ENCODE peak calls at places on chromosome 5, in eight cellular contexts. Y, Z, E, D, K, M, W and P are unnamed samples.

GRCh38 chr5:64333891-64334290 is 168.2 kb downstream of the RNF180 start:
- DNase-seq in Y (peak), Z (no peak), E (no peak), D (no peak), K (no peak), M (no peak), W (no peak), P (no peak)

GRCh38 chr5:115774684-115775083 is 41.8 kb downstream of the CDO1 start:
- DNase-seq in Y (no peak), Z (no peak), E (no peak), D (no peak), K (no peak), M (no peak), W (no peak), P (no peak)

GRCh38 chr5:88660326-88660946 is 222.5 kb downstream of the MEF2C start:
- DNase-seq in Y (peak), Z (no peak), E (no peak), D (no peak), K (no peak), M (peak), W (peak), P (no peak)

GRCh38 chr5:83583859-83584258 is 112.3 kb downstream of the VCAN start:
- DNase-seq in Y (no peak), Z (no peak), E (no peak), D (peak), K (no peak), M (no peak), W (no peak), P (no peak)

GRCh38 chr5:96254980-96255681 is 177.9 kb downstream of the PCSK1 start:
- DNase-seq in Y (no peak), Z (no peak), E (no peak), D (no peak), K (no peak), M (peak), W (no peak), P (no peak)

GRCh38 chr5:72503888-72504491 is 3.2 kb downstream of the ZNF366 start:
- DNase-seq in Y (no peak), Z (no peak), E (peak), D (no peak), K (no peak), M (no peak), W (peak), P (no peak)

GRCh38 chr5:158127536-158127935 is 268.6 kb upstream of the CLINT1 start:
- DNase-seq in Y (no peak), Z (no peak), E (no peak), D (no peak), K (no peak), M (no peak), W (no peak), P (no peak)

GRCh38 chr5:166624573-166624972 is 1666.9 kb upstream of the WWC1 start:
- DNase-seq in Y (peak), Z (no peak), E (no peak), D (no peak), K (no peak), M (no peak), W (peak), P (no peak)

GRCh38 chr5:78566747-78567449 is 81.7 kb downstream of the LHFPL2 start:
- DNase-seq in Y (no peak), Z (no peak), E (no peak), D (no peak), K (no peak), M (no peak), W (no peak), P (no peak)

GRCh38 chr5:148969291-148969690 is 93.6 kb downstream of the SH3TC2 start:
- DNase-seq in Y (no peak), Z (no peak), E (no peak), D (no peak), K (no peak), M (no peak), W (no peak), P (no peak)

GRCh38 chr5:106392766-106393165 is 1278.0 kb downstream of the EFNA5 start:
- DNase-seq in Y (no peak), Z (no peak), E (no peak), D (peak), K (no peak), M (no peak), W (no peak), P (no peak)

GRCh38 chr5:164119806-164120440 is 614.5 kb downstream of the MAT2B start:
- DNase-seq in Y (peak), Z (no peak), E (no peak), D (no peak), K (no peak), M (peak), W (peak), P (no peak)

GRCh38 chr5:138754699-138755057 is 1.5 kb downstream of the CTNNA1 start:
- DNase-seq in Y (no peak), Z (no peak), E (no peak), D (peak), K (no peak), M (peak), W (no peak), P (no peak)

GRCh38 chr5:57719216-57719615 is 236.6 kb upstream of the ACTBL2 start:
- DNase-seq in Y (no peak), Z (no peak), E (no peak), D (no peak), K (no peak), M (no peak), W (no peak), P (no peak)

GRCh38 chr5:113652161-113652560 is 138.7 kb downstream of the YTHDC2 start:
- DNase-seq in Y (no peak), Z (no peak), E (peak), D (no peak), K (no peak), M (peak), W (no peak), P (no peak)

GRCh38 chr5:172436874-172437369 is 17.4 kb downstream of the SH3PXD2B start:
- DNase-seq in Y (no peak), Z (no peak), E (no peak), D (no peak), K (no peak), M (no peak), W (no peak), P (no peak)

GRCh38 chr5:38807570-38808461 is 38.0 kb upstream of the OSMR start:
- DNase-seq in Y (no peak), Z (no peak), E (peak), D (peak), K (no peak), M (no peak), W (no peak), P (no peak)

GRCh38 chr5:79493596-79494343 is 20.2 kb downstream of the HOMER1 start:
- DNase-seq in Y (no peak), Z (no peak), E (no peak), D (no peak), K (no peak), M (no peak), W (no peak), P (no peak)

GRCh38 chr5:145750194-145750593 is 84.9 kb downstream of the PRELID2 start:
- DNase-seq in Y (no peak), Z (no peak), E (no peak), D (no peak), K (no peak), M (no peak), W (no peak), P (no peak)

GRCh38 chr5:42858709-42859108 is 47.0 kb upstream of the SELENOP start:
- DNase-seq in Y (peak), Z (no peak), E (no peak), D (no peak), K (no peak), M (no peak), W (no peak), P (no peak)

GRCh38 chr5:74056789-74057164 is 430.8 kb downstream of the ARHGEF28 start:
- DNase-seq in Y (no peak), Z (no peak), E (no peak), D (peak), K (no peak), M (peak), W (peak), P (no peak)

GRCh38 chr5:59542841-59543825 is 350.4 kb downstream of the PDE4D start:
- DNase-seq in Y (peak), Z (no peak), E (no peak), D (no peak), K (no peak), M (no peak), W (no peak), P (no peak)

GRCh38 chr5:59608745-59609144 is 284.8 kb downstream of the PDE4D start:
- DNase-seq in Y (no peak), Z (no peak), E (no peak), D (no peak), K (no peak), M (no peak), W (no peak), P (no peak)

GRCh38 chr5:146338774-146339714 is at the start of gene POU4F3:
- DNase-seq in Y (peak), Z (no peak), E (no peak), D (no peak), K (no peak), M (peak), W (peak), P (no peak)

GRCh38 chr5:176716320-176716719 is 69.0 kb downstream of the TSPAN17 start:
- DNase-seq in Y (no peak), Z (no peak), E (no peak), D (no peak), K (no peak), M (no peak), W (no peak), P (no peak)

GRCh38 chr5:144276034-144276822 is 105.6 kb downstream of the KCTD16 start:
- DNase-seq in Y (no peak), Z (no peak), E (no peak), D (no peak), K (no peak), M (no peak), W (no peak), P (no peak)

GRCh38 chr5:175695161-175696126 is 37.6 kb downstream of the HRH2 start:
- DNase-seq in Y (no peak), Z (no peak), E (no peak), D (no peak), K (no peak), M (no peak), W (no peak), P (no peak)

GRCh38 chr5:72988769-72989168 is 32.9 kb downstream of the FCHO2 start:
- DNase-seq in Y (no peak), Z (no peak), E (peak), D (no peak), K (no peak), M (peak), W (peak), P (no peak)

GRCh38 chr5:172438304-172438652 is 16.0 kb downstream of the SH3PXD2B start:
- DNase-seq in Y (no peak), Z (no peak), E (no peak), D (no peak), K (no peak), M (no peak), W (no peak), P (no peak)

GRCh38 chr5:172715931-172716682 is 54.9 kb downstream of the DUSP1 start:
- DNase-seq in Y (peak), Z (no peak), E (peak), D (no peak), K (no peak), M (peak), W (peak), P (no peak)

GRCh38 chr5:83724001-83724400 is 3.3 kb upstream of the HAPLN1 start:
- DNase-seq in Y (no peak), Z (no peak), E (no peak), D (no peak), K (no peak), M (no peak), W (no peak), P (no peak)

GRCh38 chr5:137367951-137368350 is 131.2 kb downstream of the SPOCK1 start:
- DNase-seq in Y (no peak), Z (no peak), E (no peak), D (no peak), K (no peak), M (no peak), W (no peak), P (no peak)

GRCh38 chr5:92518318-92518913 is 1062.6 kb downstream of the NR2F1-AS1 start:
- DNase-seq in Y (peak), Z (no peak), E (peak), D (peak), K (no peak), M (peak), W (peak), P (peak)

GRCh38 chr5:176608937-176609723 is 826 bp downstream of the GPRIN1 start:
- DNase-seq in Y (no peak), Z (no peak), E (no peak), D (peak), K (no peak), M (no peak), W (no peak), P (no peak)

GRCh38 chr5:78677777-78678668 is 29.5 kb upstream of the LHFPL2 start:
- DNase-seq in Y (no peak), Z (no peak), E (peak), D (peak), K (no peak), M (peak), W (peak), P (no peak)

GRCh38 chr5:178630475-178630930 is 3.7 kb upstream of the CLK4 start:
- DNase-seq in Y (no peak), Z (no peak), E (no peak), D (peak), K (no peak), M (no peak), W (no peak), P (no peak)

GRCh38 chr5:61162832-61163567 is 732 bp upstream of the SMIM15 start:
- DNase-seq in Y (peak), Z (no peak), E (no peak), D (peak), K (no peak), M (peak), W (peak), P (peak)